ENCODE peak calls at places on chromosomes 7 and 10, in ten cellular contexts. R is stimulated activated CD8-positive, alpha-beta memory T cell treated with anti-CD3 and anti-CD28 coated beads, Interleukin-4, amount 100 ng/mL, for 1 hour; Z is NCI-H2081; G is GM04504; E is stimulated activated CD4-positive, alpha-beta T cell treated with anti-CD3 and anti-CD28 coated beads, Interleukin-1b, Interleukin-23, amount 100 ng/mL, for 48 hours; O is NCI-H1105 treated with DMSO at 0.1 percent for 48 hours; I is activated naive CD4-positive, alpha-beta T cell treated with anti-CD3 and anti-CD28 coated beads for 36 hours; W is HTR-8/SVneo; Q is SK-N-SH; M is fibroblast of lung. X is an unnamed sample.

GRCh38 chr10:11678074-11678793 is 63.9 kb upstream of the ECHDC3 start:
- DNase-seq in G (peak; percentile 17), O (no peak), Z (no peak), W (no peak), E (peak; percentile 48), M (peak; percentile 50), R (no peak), Q (no peak), I (peak; percentile 62), X (no peak)

GRCh38 chr10:103765981-103766380 is 89.4 kb downstream of the SH3PXD2A start:
- DNase-seq in Q (no peak), R (peak; percentile 54), Z (no peak), G (no peak), W (no peak), E (peak; percentile 64), M (peak; percentile 28), I (peak; percentile 87), O (no peak), X (peak; percentile 43)

GRCh38 chr10:125000366-125001312 is 58.7 kb downstream of the ZRANB1 start:
- DNase-seq in Q (peak; percentile 83), W (no peak), G (no peak), E (no peak), R (no peak), I (peak; percentile 10), Z (no peak), M (peak; percentile 81), O (no peak), X (no peak)

GRCh38 chr10:58868736-58869435 is 307.6 kb upstream of the PHYHIPL start:
- DNase-seq in R (no peak), M (peak; percentile 47), Z (no peak), G (peak; percentile 11), I (no peak), O (no peak), E (no peak), W (no peak), Q (peak; percentile 3), X (no peak)

GRCh38 chr10:84452006-84452405 is 123.6 kb downstream of the CCSER2 start:
- DNase-seq in R (no peak), Z (no peak), E (no peak), I (no peak), M (peak; percentile 42), G (no peak), O (no peak), Q (no peak), W (no peak), X (no peak)

GRCh38 chr10:31836569-31837406 is 91.8 kb downstream of the ARHGAP12 start:
- DNase-seq in M (peak; percentile 34), E (no peak), I (peak; percentile 15), Z (no peak), O (no peak), W (peak; percentile 13), Q (peak; percentile 26), R (no peak), G (no peak), X (no peak)

GRCh38 chr10:69472544-69472943 is 21.3 kb downstream of the TSPAN15 start:
- DNase-seq in W (no peak), E (no peak), I (no peak), O (no peak), G (no peak), Q (no peak), M (no peak), Z (no peak), R (no peak), X (no peak)

GRCh38 chr7:123538189-123538714 is 3.9 kb upstream of the IQUB start:
- DNase-seq in R (no peak), O (no peak), M (peak; percentile 91), I (no peak), G (peak; percentile 24), W (peak; percentile 36), Q (no peak), Z (no peak), E (no peak), X (no peak)

GRCh38 chr7:35329026-35329425 is 75.1 kb upstream of the TBX20 start:
- DNase-seq in O (no peak), E (no peak), W (no peak), Z (no peak), G (no peak), Q (no peak), M (no peak), R (no peak), I (no peak), X (no peak)

GRCh38 chr7:24373556-24373955 is 89.6 kb downstream of the NPY start:
- DNase-seq in Z (no peak), O (no peak), G (no peak), M (no peak), E (no peak), I (no peak), Q (no peak), W (no peak), R (no peak), X (no peak)

GRCh38 chr10:100508691-100509150 is 10.9 kb downstream of the SEC31B start:
- DNase-seq in G (no peak), W (peak; percentile 54), I (peak; percentile 68), Z (peak; percentile 11), Q (peak; percentile 70), M (peak; percentile 52), O (peak; percentile 20), E (peak; percentile 46), R (no peak), X (no peak)

GRCh38 chr10:13816195-13816926 is 229.6 kb downstream of the PRPF18 start:
- DNase-seq in Z (peak; percentile 78), E (no peak), W (no peak), O (peak; percentile 61), G (peak; percentile 60), I (no peak), M (peak; percentile 82), Q (no peak), R (no peak), X (no peak)

GRCh38 chr7:17722798-17723197 is 217.5 kb downstream of the SNX13 start:
- DNase-seq in W (no peak), I (no peak), G (no peak), E (no peak), Q (no peak), Z (no peak), O (no peak), M (no peak), R (no peak), X (no peak)

GRCh38 chr10:92590623-92591549 is 2.0 kb upstream of the KIF11 start:
- DNase-seq in O (peak; percentile 65), R (no peak), E (peak; percentile 8), M (peak; percentile 62), Z (no peak), I (peak; percentile 18), W (peak; percentile 53), G (no peak), Q (peak; percentile 59), X (no peak)

X was measured in activated CD8-positive, alpha-beta memory T cell treated with anti-CD3 and anti-CD28 coated beads for 4 hours.